ENCODE peak calls at places on chromosomes 16 and 17, in five cellular contexts. R is activated T-cell treated with anti-CD3 and anti-CD28 coated beads, Interleukin-2, amount 50 U/mL, for 72 hours; I is activated CD4-positive, CD25-positive, alpha-beta regulatory T cell; D is SW480; F is astrocyte of the spinal cord. L is an unnamed sample.

GRCh38 chr17:52885882-52886281 is 727.4 kb upstream of the CA10 start:
- DNase-seq in R (no peak), I (no peak), D (no peak), F (no peak), L (no peak)

GRCh38 chr17:1644493-1645206 is 882 bp downstream of the SCARF1 start:
- DNase-seq in R (peak; percentile 68), I (no peak), D (peak; percentile 66), F (peak; percentile 30), L (no peak)

GRCh38 chr17:78745407-78746088 is 36.5 kb downstream of the CYTH1 start:
- DNase-seq in R (peak; percentile 54), I (no peak), D (peak; percentile 39), F (peak; percentile 40), L (no peak)

GRCh38 chr16:3071655-3072054 is 6.2 kb downstream of the IL32 start:
- DNase-seq in R (no peak), I (no peak), D (no peak), F (no peak), L (no peak)

GRCh38 chr16:78210305-78210704 is 110.9 kb downstream of the WWOX start:
- DNase-seq in R (no peak), I (no peak), D (no peak), F (peak; percentile 12), L (no peak)

GRCh38 chr16:31071861-31072260 is 2.2 kb downstream of the ZNF668 start:
- DNase-seq in R (no peak), I (no peak), D (no peak), F (peak; percentile 83), L (no peak)

GRCh38 chr17:2018716-2019490 is 6.2 kb downstream of the RTN4RL1 start:
- DNase-seq in R (no peak), I (no peak), D (no peak), F (no peak), L (no peak)

GRCh38 chr17:46108550-46109110 is 84.6 kb downstream of the KANSL1 start:
- DNase-seq in R (no peak), I (no peak), D (no peak), F (no peak), L (no peak)

GRCh38 chr16:46895399-46896313 is 11.5 kb downstream of the GPT2 start:
- DNase-seq in R (no peak), I (no peak), D (no peak), F (no peak), L (no peak)

GRCh38 chr17:13106171-13106570 is 88.3 kb upstream of the ELAC2 start:
- DNase-seq in R (no peak), I (no peak), D (peak; percentile 86), F (no peak), L (no peak)

GRCh38 chr16:82195917-82196494 is 26.0 kb upstream of the MPHOSPH6 start:
- DNase-seq in R (no peak), I (no peak), D (no peak), F (no peak), L (no peak)

GRCh38 chr16:51155199-51155607 is 4.1 kb upstream of the SALL1 start:
- DNase-seq in R (no peak), I (no peak), D (no peak), F (peak; percentile 59), L (no peak)